ENCODE peak calls at places on chromosomes 12 and 14, in nine cellular contexts. K is mesenchymal stem cell; M is NCI-H1105; A is anterior cingulate cortex; U is GOT3; Z is activated CD4-positive, alpha-beta T cell treated with anti-CD3 and anti-CD28 coated beads for 36 hours; E is HFFc6; F is NCI-H187; B is stimulated activated CD4-positive, alpha-beta T cell treated with anti-CD3 and anti-CD28 coated beads, Interleukin-1b, Interleukin-23, amount 100 ng/mL, for 24 hours. T is an unnamed sample.

GRCh38 chr12:93742086-93742934 is 65.1 kb downstream of the CRADD start:
- DNase-seq in K (peak), M (peak), A (no peak), U (no peak), Z (peak), E (peak), F (no peak), B (peak), T (peak)

GRCh38 chr12:3534511-3534910 is 43.5 kb downstream of the PRMT8 start:
- DNase-seq in K (no peak), M (no peak), A (no peak), U (no peak), Z (no peak), E (no peak), F (no peak), B (no peak), T (no peak)

GRCh38 chr12:54217309-54217661 is 28.5 kb upstream of the SMUG1 start:
- DNase-seq in K (no peak), M (no peak), A (no peak), U (no peak), Z (no peak), E (no peak), F (no peak), B (no peak), T (no peak)

GRCh38 chr12:67449591-67450052 is 180.5 kb downstream of the CAND1 start:
- DNase-seq in K (no peak), M (no peak), A (no peak), U (no peak), Z (peak), E (no peak), F (no peak), B (no peak), T (no peak)

GRCh38 chr12:105775351-105775750 is 363.4 kb downstream of the NUAK1 start:
- DNase-seq in K (peak), M (no peak), A (no peak), U (no peak), Z (no peak), E (peak), F (peak), B (no peak), T (no peak)

GRCh38 chr14:88005050-88005481 is at the start of gene GPR65:
- DNase-seq in K (peak), M (no peak), A (no peak), U (no peak), Z (peak), E (no peak), F (no peak), B (no peak), T (no peak)

GRCh38 chr12:93723568-93723930 is 46.4 kb downstream of the CRADD start:
- DNase-seq in K (no peak), M (no peak), A (no peak), U (no peak), Z (no peak), E (no peak), F (no peak), B (no peak), T (no peak)

GRCh38 chr12:92973614-92974013 is 44.5 kb upstream of the EEA1 start:
- DNase-seq in K (peak), M (no peak), A (no peak), U (no peak), Z (no peak), E (peak), F (no peak), B (no peak), T (no peak)

GRCh38 chr12:6426882-6427671 is 17.7 kb upstream of the CD27 start:
- DNase-seq in K (no peak), M (no peak), A (no peak), U (peak), Z (peak), E (no peak), F (no peak), B (peak), T (no peak)

GRCh38 chr14:64702493-64703392 is 1.5 kb upstream of the PLEKHG3 start:
- DNase-seq in K (no peak), M (peak), A (no peak), U (no peak), Z (peak), E (no peak), F (peak), B (no peak), T (no peak)

GRCh38 chr12:131829351-131829794 is 1.2 kb downstream of the MMP17 start:
- DNase-seq in K (peak), M (peak), A (no peak), U (no peak), Z (no peak), E (no peak), F (no peak), B (no peak), T (peak)

GRCh38 chr12:95963104-95963503 is 20.0 kb downstream of the AMDHD1 start:
- DNase-seq in K (peak), M (no peak), A (no peak), U (no peak), Z (no peak), E (no peak), F (no peak), B (no peak), T (no peak)

GRCh38 chr12:13318231-13319015 is 121.9 kb downstream of the EMP1 start:
- DNase-seq in K (no peak), M (no peak), A (no peak), U (no peak), Z (no peak), E (no peak), F (no peak), B (no peak), T (no peak)

GRCh38 chr14:33068626-33069025 is 129.9 kb downstream of the NPAS3 start:
- DNase-seq in K (no peak), M (no peak), A (no peak), U (no peak), Z (no peak), E (no peak), F (no peak), B (no peak), T (no peak)

GRCh38 chr12:105588126-105588525 is 257.6 kb downstream of the C12orf75 start:
- DNase-seq in K (no peak), M (no peak), A (no peak), U (no peak), Z (no peak), E (no peak), F (no peak), B (no peak), T (no peak)